ENCODE peak calls at places on chromosome X, in four cellular contexts. B is lung, H is neural crest cell, N is thyroid gland. O is an unnamed sample.

GRCh38 chrX:114611018-114611619 is 27.2 kb downstream of the HTR2C start:
- DNase-seq in B (peak), H (peak), N (peak), O (peak)

GRCh38 chrX:136847874-136848273 is 32.7 kb downstream of the RBMX start:
- DNase-seq in B (no peak), H (no peak), N (no peak), O (no peak)

GRCh38 chrX:109928596-109929335 is 74.1 kb upstream of the TMEM164 start:
- DNase-seq in B (no peak), H (no peak), N (no peak), O (no peak)

GRCh38 chrX:41275661-41276609 is 58.0 kb upstream of the DDX3X start:
- DNase-seq in B (peak), H (peak), N (peak), O (peak)

GRCh38 chrX:94057385-94057784 is 383.4 kb downstream of the FAM133A start:
- DNase-seq in B (no peak), H (no peak), N (no peak), O (no peak)

GRCh38 chrX:121308276-121308805 is 260.9 kb downstream of the GLUD2 start:
- DNase-seq in B (no peak), H (peak), N (peak), O (peak)

GRCh38 chrX:81586091-81586490 is 384.2 kb downstream of the SH3BGRL start:
- DNase-seq in B (no peak), H (no peak), N (no peak), O (no peak)

GRCh38 chrX:95764972-95765451 is 919.6 kb upstream of the DIAPH2 start:
- DNase-seq in B (peak), H (peak), N (no peak), O (no peak)

GRCh38 chrX:154321624-154322023 is 26.0 kb downstream of the TKTL1 start:
- DNase-seq in B (no peak), H (no peak), N (no peak), O (no peak)
- TF ChIP-seq CTCF in B (no peak), H (no peak), N (no peak), O (no peak)

GRCh38 chrX:119495734-119496520 is 27.7 kb downstream of the SLC25A5 start:
- DNase-seq in B (no peak), H (no peak), N (no peak), O (no peak)
- TF ChIP-seq CTCF in B (no peak), H (no peak), N (no peak), O (no peak)

GRCh38 chrX:40099046-40099968 is 1.5 kb upstream of the BCOR start:
- DNase-seq in B (no peak), H (no peak), N (peak), O (no peak)
- TF ChIP-seq CTCF in B (no peak), H (no peak), N (no peak), O (no peak)

GRCh38 chrX:7828594-7828993 is 14.4 kb upstream of the VCX start:
- DNase-seq in B (no peak), H (no peak), N (no peak), O (no peak)
- TF ChIP-seq CTCF in B (no peak), H (peak), N (no peak), O (no peak)

DNA sequence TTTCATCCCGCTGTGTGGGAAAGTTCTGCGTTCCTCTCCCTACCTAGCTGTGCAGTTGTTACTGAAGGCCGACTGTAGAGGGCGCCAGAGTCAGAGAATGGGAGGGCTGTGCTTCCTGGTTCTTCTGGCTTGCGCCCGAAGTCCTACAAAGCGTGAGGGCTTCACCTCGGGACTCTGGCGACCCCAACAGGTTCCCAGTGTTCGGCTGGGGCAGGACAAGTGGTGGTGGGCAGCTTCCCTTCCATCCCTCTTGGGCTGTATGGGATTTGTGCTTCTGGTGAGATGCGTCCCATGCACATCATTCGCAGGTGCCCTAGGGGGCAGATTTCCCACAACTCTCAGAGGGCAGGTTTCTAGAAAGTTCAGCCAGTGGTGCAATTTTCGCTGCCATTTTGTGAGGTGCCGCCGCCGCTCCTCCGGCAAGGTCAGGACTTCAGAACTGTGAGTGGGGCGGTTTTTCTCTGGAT is 27.3 kb downstream of the CT45A3 start:
- DNase-seq in B (no peak), H (peak), N (no peak), O (peak)
- TF ChIP-seq CTCF in B (peak), H (peak), N (peak), O (peak)

GRCh38 chrX:101958139-101958538 is 26.3 kb upstream of the ZMAT1 start:
- DNase-seq in B (no peak), H (no peak), N (no peak), O (no peak)

GRCh38 chrX:101956556-101956955 is 24.7 kb upstream of the ZMAT1 start:
- DNase-seq in B (no peak), H (no peak), N (no peak), O (no peak)

DNA sequence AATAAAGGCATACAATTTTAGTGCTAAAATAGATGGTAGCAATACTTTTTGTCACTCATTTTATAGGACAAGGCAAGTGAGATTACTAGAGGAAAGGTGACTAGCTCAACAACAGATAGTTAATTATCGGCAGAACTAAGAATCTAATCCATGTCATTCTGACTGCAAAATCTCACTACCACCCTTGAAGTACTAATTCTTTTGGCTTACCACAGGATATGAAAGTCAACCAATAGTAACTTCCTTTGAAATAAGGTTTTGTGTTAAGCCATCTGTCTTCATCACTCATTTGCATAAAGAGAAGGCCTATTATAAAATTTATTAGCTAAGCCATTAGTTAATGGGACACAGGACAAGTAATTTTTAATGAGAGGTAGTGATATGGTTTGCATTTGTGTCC is 25.3 kb upstream of the ZMAT1 start:
- DNase-seq in B (no peak), H (no peak), N (no peak), O (no peak)
- TF ChIP-seq CTCF in B (no peak), H (no peak), N (no peak), O (no peak)

GRCh38 chrX:131901581-131901980 is 121.5 kb upstream of the STK26 start:
- DNase-seq in B (no peak), H (no peak), N (no peak), O (no peak)

GRCh38 chrX:131895002-131895401 is 128.1 kb upstream of the STK26 start:
- DNase-seq in B (no peak), H (no peak), N (no peak), O (no peak)

DNA sequence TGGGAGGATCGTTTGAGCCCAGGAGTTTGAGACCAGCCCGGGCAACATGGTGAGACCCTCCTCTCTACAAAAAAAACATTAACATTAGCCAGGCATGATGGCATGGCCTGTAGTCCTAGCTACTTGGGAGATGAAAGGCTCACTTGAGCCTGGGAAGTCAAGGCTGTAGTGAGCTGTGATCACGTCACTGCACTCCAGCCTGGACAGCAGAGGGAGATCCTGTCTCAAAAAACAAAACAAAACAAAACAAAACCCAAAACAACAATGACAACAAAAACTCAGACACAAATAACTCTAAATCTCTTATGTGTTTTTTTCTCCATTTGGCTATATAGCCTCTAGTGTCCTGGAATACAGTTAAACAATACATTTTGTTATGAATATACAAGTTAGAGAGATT is 127.3 kb upstream of the STK26 start:
- DNase-seq in B (no peak), H (no peak), N (no peak), O (no peak)
- TF ChIP-seq CTCF in B (no peak), H (no peak), N (no peak), O (no peak)

O was measured in endothelial cell.